ENCODE peak calls at places on chromosomes 4 and X, in four cellular contexts. E is GM06990, Z is MCF 10A, O is AG04449. C is an unnamed sample.

GRCh38 chrX:115719171-115719570 is 158.2 kb downstream of the PLS3 start:
- DNase-seq in E (peak; percentile 16), Z (no peak), O (no peak), C (no peak)

GRCh38 chrX:134484039-134484438 is 24.1 kb downstream of the HPRT1 start:
- DNase-seq in E (peak; percentile 30), Z (peak; percentile 59), O (peak; percentile 23), C (peak; percentile 43)

GRCh38 chrX:16319929-16320328 is 152.6 kb downstream of the MAGEB17 start:
- DNase-seq in E (no peak), Z (no peak), O (no peak), C (no peak)

GRCh38 chr4:55312491-55313101 is 33.4 kb upstream of the SRD5A3 start:
- DNase-seq in E (no peak), Z (peak; percentile 65), O (no peak), C (peak; percentile 8)

GRCh38 chr4:87707279-87707918 is 57.3 kb downstream of the DMP1 start:
- DNase-seq in E (no peak), Z (no peak), O (no peak), C (no peak)

GRCh38 chr4:148782284-148782683 is 340.1 kb upstream of the NR3C2 start:
- DNase-seq in E (no peak), Z (no peak), O (no peak), C (no peak)

GRCh38 chrX:19964017-19964710 is 26.7 kb downstream of the BCLAF3 start:
- DNase-seq in E (peak; percentile 29), Z (peak; percentile 17), O (no peak), C (no peak)

GRCh38 chrX:42131856-42132255 is 208.5 kb upstream of the CASK start:
- DNase-seq in E (no peak), Z (peak; percentile 39), O (no peak), C (no peak)

GRCh38 chr4:187576751-187577150 is 418.8 kb upstream of the ZFP42 start:
- DNase-seq in E (no peak), Z (no peak), O (no peak), C (no peak)

GRCh38 chrX:106899841-106900240 is 3.3 kb downstream of the RIPPLY1 start:
- DNase-seq in E (no peak), Z (no peak), O (no peak), C (no peak)

GRCh38 chr4:38099020-38099600 is 138.9 kb downstream of the PTTG2 start:
- DNase-seq in E (no peak), Z (no peak), O (no peak), C (no peak)

GRCh38 chrX:83535417-83536244 is 27.5 kb downstream of the POU3F4 start:
- DNase-seq in E (peak; percentile 12), Z (peak; percentile 52), O (no peak), C (no peak)

GRCh38 chr4:8117278-8117682 is 41.3 kb downstream of the ABLIM2 start:
- DNase-seq in E (peak; percentile 35), Z (peak; percentile 73), O (no peak), C (no peak)

GRCh38 chr4:184097815-184098214 is 119.9 kb downstream of the ENPP6 start:
- DNase-seq in E (no peak), Z (no peak), O (no peak), C (no peak)

GRCh38 chr4:95516528-95517011 is 32.2 kb downstream of the UNC5C start:
- DNase-seq in E (no peak), Z (no peak), O (no peak), C (no peak)

GRCh38 chr4:128358903-128359260 is 71.3 kb upstream of the PGRMC2 start:
- DNase-seq in E (no peak), Z (no peak), O (no peak), C (no peak)

GRCh38 chr4:173243321-173243720 is 74.7 kb downstream of the GALNT7 start:
- DNase-seq in E (no peak), Z (peak; percentile 71), O (no peak), C (peak; percentile 47)

DNA sequence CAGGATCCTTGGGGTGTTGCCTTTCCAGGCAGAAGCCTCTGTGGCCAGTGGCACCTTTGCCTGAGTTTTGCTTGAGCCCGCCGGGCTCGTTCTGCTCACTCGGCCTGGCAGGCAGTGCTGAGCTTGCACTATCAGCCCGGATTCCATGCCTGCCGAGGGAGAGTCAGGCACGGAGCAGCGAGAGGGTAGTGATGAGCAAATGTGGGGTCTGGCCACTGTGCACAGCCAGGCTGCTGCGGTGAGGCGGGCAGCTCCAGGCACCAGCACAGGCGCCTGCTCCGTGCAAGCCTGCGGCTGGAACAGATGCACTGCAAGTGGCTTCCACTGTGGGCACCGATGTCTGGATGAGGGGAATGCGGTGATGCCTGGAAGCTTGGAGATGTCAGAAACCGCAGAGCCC is 619.2 kb downstream of the RAPGEF2 start:
- DNase-seq in E (no peak), Z (no peak), O (no peak), C (no peak)
- TF ChIP-seq CTCF in E (no peak), Z (no peak), O (no peak), C (no peak)

GRCh38 chr4:572594-572993 is 3.5 kb downstream of the TMEM271 start:
- DNase-seq in E (no peak), Z (no peak), O (no peak), C (no peak)
- TF ChIP-seq CTCF in E (no peak), Z (no peak), O (no peak), C (no peak)

DNA sequence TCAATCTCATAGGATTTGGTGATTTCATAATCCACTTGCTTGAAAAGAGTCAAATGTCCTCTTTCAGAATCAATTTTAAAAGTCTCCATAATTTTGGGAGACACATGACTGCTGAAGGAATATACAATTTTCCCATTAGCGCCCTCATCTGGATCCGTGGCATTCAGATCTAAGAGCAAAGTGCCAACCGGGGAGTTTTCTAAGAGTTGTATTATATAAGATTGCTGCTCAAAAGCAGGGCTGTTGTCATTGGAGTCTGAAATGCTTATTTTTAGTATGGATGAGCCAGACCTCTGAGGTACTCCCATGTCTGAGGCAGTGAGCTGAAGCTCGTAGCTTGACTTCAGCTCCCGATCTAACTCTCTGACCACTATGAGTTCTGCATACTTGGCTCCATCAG is 1.2 kb downstream of the PCDH18 start:
- DNase-seq in E (no peak), Z (no peak), O (no peak), C (no peak)
- TF ChIP-seq CTCF in E (no peak), Z (no peak), O (peak; percentile 36), C (peak; percentile 61)

GRCh38 chr4:53380221-53380620 is 2.8 kb downstream of the FIP1L1 start:
- DNase-seq in E (no peak), Z (no peak), O (no peak), C (no peak)

GRCh38 chr4:53378171-53378482 is 686 bp downstream of the FIP1L1 start:
- DNase-seq in E (no peak), Z (no peak), O (no peak), C (no peak)

GRCh38 chr4:53374777-53375258 is 2.6 kb upstream of the FIP1L1 start:
- DNase-seq in E (no peak), Z (no peak), O (no peak), C (no peak)

GRCh38 chr4:53376900-53377299 is 541 bp upstream of the FIP1L1 start:
- DNase-seq in E (no peak), Z (no peak), O (no peak), C (no peak)

DNA sequence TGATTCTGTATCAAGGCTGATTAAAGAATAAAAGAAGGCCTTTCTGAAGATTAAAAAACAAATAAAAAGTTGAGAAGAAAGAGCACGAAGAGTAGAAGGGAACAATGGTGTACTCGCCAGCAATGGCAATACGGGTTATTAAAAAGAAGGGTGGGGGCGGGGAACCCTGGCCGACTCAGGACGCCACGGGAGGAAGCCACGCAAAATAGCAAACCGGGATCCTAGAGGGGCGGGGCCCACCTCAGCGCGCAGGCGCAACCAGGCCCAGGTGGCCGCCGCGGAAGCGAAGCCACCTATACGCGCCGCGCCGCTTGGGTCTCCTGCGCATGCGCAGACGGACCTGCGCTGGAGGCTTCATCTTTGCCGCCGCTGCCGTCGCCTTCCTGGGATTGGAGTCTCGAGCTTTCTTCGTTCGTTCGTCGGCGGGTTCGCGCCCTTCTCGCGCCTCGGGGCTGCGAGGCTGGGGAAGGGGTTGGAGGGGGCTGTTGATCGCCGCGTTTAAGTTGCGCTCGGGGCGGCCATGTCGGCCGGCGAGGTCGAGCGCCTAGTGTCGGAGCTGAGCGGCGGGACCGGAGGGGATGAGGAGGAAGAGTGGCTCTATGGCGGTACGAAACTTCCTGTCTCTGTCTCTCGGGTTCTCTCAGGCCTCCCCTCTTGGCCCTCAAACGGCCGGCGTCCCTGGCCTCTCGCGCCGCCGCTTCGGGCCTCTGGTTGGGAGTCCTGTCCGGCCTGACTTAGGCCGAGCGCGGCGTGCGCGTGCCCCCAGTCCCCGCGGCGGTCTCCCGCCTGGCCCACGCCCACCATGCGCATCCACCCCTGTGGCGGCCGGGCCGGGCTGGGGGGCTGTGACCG is at the start of gene FIP1L1:
- DNase-seq in E (peak; percentile 97), Z (peak; percentile 94), O (peak; percentile 28), C (peak; percentile 55)
- TF ChIP-seq CTCF in E (no peak), Z (no peak), O (no peak), C (no peak)

GRCh38 chr4:10074767-10075105 is 41.9 kb downstream of the WDR1 start:
- DNase-seq in E (no peak), Z (peak; percentile 68), O (no peak), C (no peak)
- TF ChIP-seq CTCF in E (no peak), Z (peak; percentile 39), O (peak; percentile 61), C (no peak)

C was measured in Panc1.